ENCODE peak calls at places on chromosome 15, in nine cellular contexts. O, K, M, N, H, S, R, D and P are unnamed samples.

GRCh38 chr15:47768730-47769129 is 51.4 kb downstream of the SEMA6D start:
- DNase-seq in D (no peak), K (no peak), R (no peak), S (no peak), N (no peak), H (no peak), M (no peak), O (no peak), P (no peak)

GRCh38 chr15:66805207-66805975 is 103.4 kb downstream of the SMAD6 start:
- DNase-seq in O (no peak), D (no peak), N (no peak), K (peak), M (no peak), S (no peak), R (no peak), H (no peak), P (no peak)

GRCh38 chr15:31435891-31436628 is 109.4 kb downstream of the KLF13 start:
- DNase-seq in R (no peak), S (no peak), H (no peak), O (no peak), D (peak), N (peak), M (peak), K (no peak), P (no peak)

GRCh38 chr15:42605281-42605744 is 29.9 kb downstream of the STARD9 start:
- DNase-seq in O (no peak), H (peak), D (no peak), S (no peak), N (peak), R (no peak), M (no peak), K (no peak), P (no peak)

GRCh38 chr15:58931985-58932384 is 1.5 kb downstream of the SLTM start:
- DNase-seq in N (peak), K (peak), H (peak), O (no peak), S (no peak), R (peak), M (no peak), D (no peak), P (no peak)

GRCh38 chr15:60381148-60381788 is 16.5 kb downstream of the ANXA2 start:
- DNase-seq in D (no peak), N (peak), S (no peak), K (no peak), M (no peak), R (no peak), H (no peak), O (no peak), P (no peak)

GRCh38 chr15:74201656-74202420 is 749 bp downstream of the STRA6 start:
- DNase-seq in R (no peak), K (peak), S (no peak), H (no peak), N (no peak), O (no peak), M (no peak), D (no peak), P (no peak)

GRCh38 chr15:77866186-77866585 is 211.3 kb downstream of the TBC1D2B start:
- DNase-seq in H (no peak), S (no peak), O (peak), R (no peak), N (no peak), D (no peak), K (peak), M (no peak), P (no peak)

GRCh38 chr15:66966256-66966655 is 99.1 kb upstream of the SMAD3 start:
- DNase-seq in R (no peak), K (no peak), O (no peak), D (no peak), S (no peak), H (no peak), N (no peak), M (no peak), P (no peak)

GRCh38 chr15:98874773-98875172 is 132.8 kb downstream of the PGPEP1L start:
- DNase-seq in O (no peak), M (no peak), S (no peak), K (no peak), H (peak), N (no peak), D (no peak), R (no peak), P (no peak)

GRCh38 chr15:100112061-100112420 is 229.7 kb downstream of the ADAMTS17 start:
- DNase-seq in S (no peak), O (peak), H (no peak), M (no peak), K (no peak), R (no peak), D (peak), N (no peak), P (no peak)

GRCh38 chr15:36332301-36332700 is 247.1 kb upstream of the CDIN1 start:
- DNase-seq in H (no peak), K (no peak), S (no peak), N (peak), M (no peak), O (no peak), R (no peak), D (no peak), P (no peak)

GRCh38 chr15:68431792-68432401 is at the start of gene ITGA11:
- DNase-seq in M (no peak), K (peak), R (peak), N (peak), D (peak), O (peak), S (peak), H (peak), P (no peak)

GRCh38 chr15:98744506-98744905 is 96.2 kb downstream of the IGF1R start:
- DNase-seq in M (no peak), D (no peak), K (no peak), S (no peak), R (no peak), N (no peak), O (no peak), H (no peak), P (peak)

GRCh38 chr15:81386947-81387346 is 12.9 kb upstream of the TMC3 start:
- DNase-seq in M (no peak), N (peak), O (no peak), S (no peak), K (no peak), R (no peak), D (no peak), H (no peak), P (no peak)

GRCh38 chr15:74599156-74599555 is 16.5 kb upstream of the CLK3 start:
- DNase-seq in D (no peak), M (no peak), O (no peak), H (no peak), N (no peak), R (no peak), K (no peak), S (no peak), P (no peak)

GRCh38 chr15:64461577-64462162 is 1.3 kb downstream of the ZNF609 start:
- DNase-seq in O (no peak), H (no peak), M (no peak), N (peak), D (no peak), K (peak), R (no peak), S (peak), P (no peak)

GRCh38 chr15:38620108-38620507 is 55.5 kb upstream of the RASGRP1 start:
- DNase-seq in K (no peak), D (no peak), S (no peak), N (no peak), H (no peak), R (no peak), M (no peak), O (no peak), P (peak)

GRCh38 chr15:52563499-52564060 is 5.2 kb downstream of the ARPP19 start:
- DNase-seq in M (no peak), S (no peak), K (no peak), R (no peak), N (no peak), O (no peak), H (no peak), D (no peak), P (no peak)

GRCh38 chr15:80645494-80646065 is 49.5 kb upstream of the ABHD17C start:
- DNase-seq in N (peak), D (no peak), R (no peak), S (no peak), O (no peak), H (no peak), K (no peak), M (no peak), P (no peak)

GRCh38 chr15:62067448-62068044 is 769 bp downstream of the C2CD4A start:
- DNase-seq in H (no peak), M (peak), S (no peak), O (peak), K (peak), R (peak), N (peak), D (peak), P (peak)

GRCh38 chr15:101152914-101153313 is 98.9 kb downstream of the CHSY1 start:
- DNase-seq in D (no peak), K (peak), M (no peak), S (no peak), N (no peak), O (no peak), H (no peak), R (no peak), P (no peak)

GRCh38 chr15:70283511-70283910 is 185.8 kb upstream of the TLE3 start:
- DNase-seq in N (no peak), S (no peak), H (no peak), O (no peak), D (no peak), R (no peak), K (no peak), M (no peak), P (no peak)

GRCh38 chr15:98226578-98226977 is 266.1 kb downstream of the ARRDC4 start:
- DNase-seq in K (no peak), D (no peak), M (no peak), O (no peak), R (no peak), N (no peak), S (no peak), H (no peak), P (no peak)

GRCh38 chr15:70466895-70467529 is 296.3 kb downstream of the UACA start:
- DNase-seq in O (peak), K (peak), N (peak), M (peak), D (peak), R (peak), H (peak), S (no peak), P (peak)

GRCh38 chr15:78127882-78128281 is 3.4 kb downstream of the CIB2 start:
- DNase-seq in H (no peak), K (no peak), N (no peak), S (peak), R (no peak), O (no peak), D (no peak), M (no peak), P (no peak)

GRCh38 chr15:37900286-37901221 is 33.9 kb upstream of the TMCO5A start:
- DNase-seq in N (peak), S (no peak), M (no peak), D (no peak), H (no peak), O (no peak), K (no peak), R (peak), P (no peak)

GRCh38 chr15:62392411-62392810 is 227.3 kb upstream of the C2CD4B start:
- DNase-seq in D (no peak), S (no peak), R (peak), M (no peak), O (no peak), N (peak), K (peak), H (peak), P (peak)

GRCh38 chr15:56929933-56930332 is 11.5 kb downstream of the TCF12 start:
- DNase-seq in N (peak), D (no peak), M (no peak), S (no peak), K (no peak), H (no peak), O (no peak), R (no peak), P (no peak)

GRCh38 chr15:69807752-69808151 is 290.0 kb downstream of the TLE3 start:
- DNase-seq in N (peak), S (no peak), O (no peak), D (no peak), K (no peak), H (no peak), R (peak), M (no peak), P (no peak)

GRCh38 chr15:95812491-95812890 is 518.0 kb upstream of the NR2F2 start:
- DNase-seq in H (no peak), N (peak), D (no peak), O (no peak), K (no peak), R (no peak), S (no peak), M (no peak), P (no peak)

GRCh38 chr15:29143909-29144308 is 125.7 kb downstream of the NSMCE3 start:
- DNase-seq in H (no peak), R (peak), O (no peak), S (no peak), K (peak), D (no peak), M (no peak), N (peak), P (no peak)

GRCh38 chr15:83380682-83381081 is 66.5 kb upstream of the SH3GL3 start:
- DNase-seq in R (peak), O (peak), H (peak), S (no peak), K (peak), M (peak), N (peak), D (no peak), P (peak)

GRCh38 chr15:66765478-66766281 is 63.6 kb downstream of the SMAD6 start:
- DNase-seq in N (peak), R (peak), H (peak), K (no peak), O (peak), M (peak), D (no peak), S (no peak), P (no peak)

GRCh38 chr15:30990451-30991300 is 752 bp downstream of the MTMR10 start:
- DNase-seq in H (peak), S (no peak), R (peak), K (no peak), M (no peak), N (peak), D (no peak), O (no peak), P (peak)

GRCh38 chr15:72992733-72993321 is 59.4 kb upstream of the NEO1 start:
- DNase-seq in S (no peak), D (no peak), R (no peak), O (no peak), H (no peak), K (no peak), M (no peak), N (peak), P (no peak)